ENCODE peak calls at places on chromosome 16, in five cellular contexts. M is neuronal stem cell, Q is H1, V is IMR-90, N is mesenchymal stem cell. S is an unnamed sample.

GRCh38 chr16:61887903-61888302 is 148.3 kb downstream of the CDH8 start:
- DNase-seq in M (no peak), Q (no peak), V (no peak), N (peak), S (peak)

GRCh38 chr16:53708490-53708889 is 4.5 kb downstream of the FTO start:
- DNase-seq in M (no peak), Q (no peak), V (no peak), N (no peak), S (no peak)

GRCh38 chr16:69306031-69306430 is 5.1 kb upstream of the VPS4A start:
- DNase-seq in M (no peak), Q (no peak), V (no peak), N (no peak), S (no peak)

GRCh38 chr16:29743827-29744531 is 1.8 kb downstream of the C16orf54 start:
- DNase-seq in M (no peak), Q (peak), V (no peak), N (no peak), S (no peak)

GRCh38 chr16:19366384-19366783 is 51.3 kb upstream of the TMC5 start:
- DNase-seq in M (no peak), Q (no peak), V (no peak), N (peak), S (no peak)

GRCh38 chr16:11841026-11841425 is 10.3 kb downstream of the RSL1D1 start:
- DNase-seq in M (no peak), Q (no peak), V (no peak), N (no peak), S (no peak)

GRCh38 chr16:70800798-70801480 is at the start of gene VAC14:
- DNase-seq in M (peak), Q (peak), V (peak), N (peak), S (peak)

GRCh38 chr16:50297301-50298074 is 31.1 kb downstream of the ADCY7 start:
- DNase-seq in M (no peak), Q (no peak), V (no peak), N (no peak), S (no peak)

DNA sequence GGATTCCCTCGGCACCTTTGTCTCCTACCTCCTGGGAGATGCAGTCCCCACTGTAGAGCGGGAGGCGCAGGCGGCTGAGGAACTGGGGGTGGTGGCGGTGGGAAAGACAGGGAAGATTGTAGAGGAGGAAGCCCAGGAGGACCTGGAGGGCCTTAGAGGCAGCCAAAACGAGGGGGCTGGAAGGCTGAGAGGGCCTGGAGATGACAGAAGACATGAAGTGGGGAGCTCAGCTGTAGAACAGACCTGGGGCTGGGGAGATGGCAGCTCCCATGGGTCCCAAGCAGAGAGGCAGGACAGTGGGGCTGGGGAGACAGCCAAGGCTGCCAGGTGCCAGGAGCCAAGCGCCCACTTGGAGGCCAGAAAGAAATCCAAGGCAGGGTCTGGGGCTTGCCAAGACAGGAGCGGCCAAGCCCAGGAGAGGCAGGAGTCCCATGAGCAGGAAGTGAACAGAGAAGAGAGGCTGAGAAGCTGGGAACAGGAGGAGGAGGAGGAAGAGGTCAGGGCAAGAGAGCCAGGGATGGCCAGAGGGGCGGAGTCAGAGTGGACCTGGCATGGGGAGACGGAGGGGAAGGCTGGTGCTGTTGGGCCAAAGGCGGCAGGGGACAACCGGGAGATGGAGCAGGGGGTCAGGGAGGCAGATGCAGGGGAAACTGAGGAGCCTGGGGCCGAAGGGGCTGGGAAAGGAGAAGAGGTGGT is 803 bp downstream of the APOBR start:
- DNase-seq in M (no peak), Q (no peak), V (no peak), N (no peak), S (peak)
- H4K91ac ChIP-seq in M (no peak), Q (no peak), V (no peak), N (no peak), S (peak)

DNA sequence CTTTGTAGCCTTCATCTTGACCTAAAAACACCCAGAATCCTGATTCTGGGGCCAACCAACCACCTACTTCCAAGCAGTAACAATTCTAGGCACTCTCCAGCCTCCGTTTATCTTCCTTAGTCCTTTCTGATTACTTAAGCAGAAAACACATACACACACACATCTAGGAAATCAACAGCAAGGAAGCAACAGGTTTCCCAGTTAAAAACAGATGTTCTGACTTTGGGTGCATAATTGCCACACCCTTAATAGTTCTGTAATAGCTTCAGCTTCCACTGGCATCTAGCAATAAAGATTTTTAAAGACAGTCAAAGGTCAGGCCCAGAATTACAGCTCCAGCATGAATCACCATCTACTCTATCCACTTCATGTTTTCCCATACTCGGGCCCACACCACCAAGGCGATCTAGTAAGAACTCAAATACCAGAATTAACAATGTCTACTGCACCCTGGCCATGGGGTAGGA is 2.6 kb downstream of the ARHGAP17 start:
- DNase-seq in M (no peak), Q (no peak), V (peak), N (peak), S (peak)
- H3K4me3 ChIP-seq in M (no peak), Q (no peak), V (peak), N (no peak), S (no peak)

DNA sequence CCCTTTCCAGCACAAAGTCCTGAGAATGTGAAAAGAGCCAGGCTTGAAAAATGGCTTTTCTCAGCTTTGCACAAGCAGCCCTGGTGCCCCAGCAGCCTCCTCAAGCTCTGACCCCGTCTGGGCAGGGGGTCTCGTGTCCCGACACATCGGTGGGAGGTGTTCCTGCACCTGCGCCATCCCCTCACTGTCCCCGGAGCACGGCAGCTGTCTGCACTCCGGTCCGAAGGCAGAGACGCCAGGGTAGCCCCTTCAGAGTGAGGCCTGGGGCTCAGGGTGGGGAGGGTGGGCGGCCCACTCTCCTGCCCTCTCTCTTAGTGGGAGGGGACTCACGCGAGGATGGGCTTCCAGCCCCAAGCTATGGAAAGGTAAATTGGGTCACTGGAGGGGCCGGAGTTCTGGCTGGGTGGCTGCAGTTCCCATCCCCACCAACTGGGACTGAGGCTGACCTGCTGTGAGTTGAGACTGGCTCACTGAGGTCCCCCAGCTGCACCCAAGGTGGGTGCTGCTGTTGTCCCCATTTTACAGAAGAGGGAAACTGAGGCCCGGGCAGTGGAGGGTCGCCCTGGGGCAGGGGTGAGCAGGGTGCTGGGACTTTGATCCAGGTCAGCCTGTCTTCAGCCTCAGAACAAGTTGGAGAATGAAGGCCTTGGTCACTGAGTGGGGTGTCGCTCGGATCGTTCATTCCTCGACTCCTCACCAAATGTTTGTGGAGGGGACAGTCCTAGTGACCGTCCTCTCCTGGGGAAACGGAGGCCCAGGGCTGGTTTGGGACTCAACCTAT is 2.3 kb upstream of the BAIAP3 start:
- DNase-seq in M (no peak), Q (no peak), V (no peak), N (no peak), S (no peak)
- H4K91ac ChIP-seq in M (no peak), Q (peak), V (peak), N (peak), S (peak)

DNA sequence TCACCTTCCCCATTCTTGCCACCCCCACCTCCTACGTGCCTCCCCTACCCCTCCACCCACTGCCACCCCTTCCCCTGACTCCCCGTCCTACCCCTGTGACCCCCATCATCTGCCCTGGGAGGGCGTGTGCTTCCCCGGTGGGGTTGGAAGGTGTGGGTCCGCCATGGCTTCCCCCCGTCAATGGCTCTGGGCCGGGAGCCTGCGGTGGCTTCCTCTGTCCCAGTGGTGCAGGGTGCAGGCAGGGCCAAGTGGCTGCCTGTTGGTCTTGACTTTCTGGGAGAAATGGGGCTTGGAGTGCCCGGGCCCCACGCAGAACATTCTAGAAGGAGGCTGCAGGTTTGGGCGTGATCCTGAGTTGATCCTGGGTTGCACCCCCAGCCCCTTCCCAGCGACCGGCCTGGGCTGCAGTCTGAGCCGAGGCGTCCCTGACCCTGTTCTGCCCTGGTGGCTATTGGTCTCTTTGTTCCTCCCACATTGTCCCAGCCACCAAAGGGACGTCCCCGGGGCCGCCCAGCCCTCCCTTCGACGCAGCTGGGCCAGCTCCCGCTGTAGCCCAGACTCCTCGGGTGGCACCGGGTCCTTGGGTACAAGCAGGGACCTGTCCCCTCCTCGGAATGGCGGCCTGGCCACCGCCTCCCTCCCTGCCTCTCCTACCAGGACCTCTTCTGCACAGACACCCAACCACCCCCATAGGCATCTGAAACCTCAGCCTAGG is 25.7 kb downstream of the GSE1 start:
- DNase-seq in M (no peak), Q (no peak), V (no peak), N (no peak), S (no peak)
- H3K4me3 ChIP-seq in M (no peak), Q (no peak), V (no peak), N (no peak), S (no peak)

GRCh38 chr16:2752035-2752849 is at the start of gene SRRM2:
- DNase-seq in M (peak), Q (peak), V (peak), N (peak), S (peak)
- H4K91ac ChIP-seq in M (peak), Q (peak), V (peak), N (peak), S (peak)

DNA sequence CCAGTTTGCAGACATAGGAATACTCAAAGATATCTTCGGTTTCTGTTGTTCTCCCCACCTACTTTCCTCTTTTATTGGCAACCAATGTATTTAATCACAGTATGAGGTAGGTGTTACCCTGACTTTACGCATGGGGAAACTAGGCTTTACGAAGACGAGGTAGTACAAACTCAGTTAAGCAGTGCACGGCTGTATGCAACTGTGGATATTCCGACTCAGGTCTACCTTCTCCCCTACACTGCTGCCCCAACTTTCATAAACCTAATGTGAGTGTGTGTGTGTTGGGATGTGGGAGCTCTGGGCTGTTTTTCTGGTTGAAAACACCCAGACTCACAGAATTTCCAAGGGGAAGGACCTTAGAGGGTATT is 1.2 kb upstream of the GPT2 start:
- DNase-seq in M (no peak), Q (no peak), V (no peak), N (no peak), S (no peak)
- H3K4me3 ChIP-seq in M (no peak), Q (peak), V (no peak), N (no peak), S (no peak)

GRCh38 chr16:8184854-8185253 is 405.5 kb downstream of the TMEM114 start:
- DNase-seq in M (no peak), Q (no peak), V (no peak), N (no peak), S (no peak)
- H4K91ac ChIP-seq in M (no peak), Q (no peak), V (no peak), N (no peak), S (no peak)

DNA sequence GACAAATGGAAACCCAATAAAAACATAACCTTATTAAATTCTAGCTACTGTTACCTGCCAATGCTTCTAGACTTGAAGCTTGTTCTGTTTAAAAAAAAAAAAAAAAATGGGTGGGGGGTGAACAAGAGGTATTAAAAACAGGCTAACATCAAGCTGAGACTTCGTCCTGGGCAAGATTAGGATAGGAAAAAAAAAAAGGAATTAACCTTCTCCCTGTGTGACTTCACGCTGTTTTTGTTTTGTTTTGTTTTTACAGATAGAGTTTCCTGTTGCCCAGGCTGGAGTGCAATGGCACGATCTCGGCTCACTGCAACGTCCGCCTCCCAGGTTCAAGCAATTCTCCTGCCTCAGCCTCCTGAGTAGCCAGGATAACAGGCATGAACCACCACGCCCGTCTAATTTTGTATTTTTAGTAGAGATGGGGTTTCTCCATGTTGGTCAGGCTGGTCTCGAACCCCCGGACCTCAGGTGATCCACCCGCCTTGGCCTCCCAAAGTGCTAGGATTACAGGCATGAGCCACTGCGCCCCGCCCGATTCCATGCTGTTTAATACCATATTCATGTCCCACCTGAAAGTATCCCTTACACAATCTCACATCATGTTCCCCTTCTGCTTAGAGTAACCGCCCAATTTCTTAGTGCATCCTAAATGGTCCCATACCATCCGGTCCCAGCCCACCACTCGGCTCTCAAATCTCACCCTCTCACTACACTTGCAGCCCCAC is 2.2 kb downstream of the USP31 start:
- DNase-seq in M (no peak), Q (no peak), V (no peak), N (no peak), S (no peak)
- H3K4me3 ChIP-seq in M (no peak), Q (peak), V (no peak), N (no peak), S (peak)

GRCh38 chr16:3646348-3646920 is 8.1 kb upstream of the DNASE1 start:
- DNase-seq in M (no peak), Q (peak), V (peak), N (peak), S (no peak)
- H4K91ac ChIP-seq in M (no peak), Q (peak), V (no peak), N (no peak), S (no peak)

GRCh38 chr16:23505942-23506605 is 4.2 kb downstream of the GGA2 start:
- DNase-seq in M (no peak), Q (no peak), V (no peak), N (peak), S (no peak)
- H3K4me3 ChIP-seq in M (no peak), Q (no peak), V (no peak), N (no peak), S (no peak)

S was measured in trophoblast cell.